ENCODE peak calls at places on chromosomes 7 and 10, in four cellular contexts. One of them, this sample, is unnamed.
A peak's percentile ranks its signal among the peaks of the same experiment; 100 is the strongest.

GRCh38 chr7:98762620-98763019 is 107.2 kb downstream of the TMEM130 start:
- DNase-seq in cardiac muscle cell: no peak
- DNase-seq in CD8-positive, alpha-beta T cell: no peak
- DNase-seq in transverse colon: no peak
- DNase-seq in this sample: no peak

GRCh38 chr10:58373446-58373834 is 11.8 kb upstream of the TFAM start:
- DNase-seq in transverse colon: no peak
- DNase-seq in cardiac muscle cell: no peak
- DNase-seq in CD8-positive, alpha-beta T cell: no peak
- DNase-seq in this sample: no peak

GRCh38 chr10:60334991-60335390 is 54.7 kb downstream of the ANK3 start:
- DNase-seq in transverse colon: no peak
- DNase-seq in CD8-positive, alpha-beta T cell: no peak
- DNase-seq in cardiac muscle cell: no peak
- DNase-seq in this sample: no peak

GRCh38 chr10:128268015-128268722 is 141.9 kb upstream of the MKI67 start:
- DNase-seq in CD8-positive, alpha-beta T cell: no peak
- DNase-seq in cardiac muscle cell: peak; percentile 89
- DNase-seq in transverse colon: no peak
- DNase-seq in this sample: peak; percentile 30

GRCh38 chr10:4771554-4772201 is 54.3 kb upstream of the AKR1E2 start:
- DNase-seq in CD8-positive, alpha-beta T cell: no peak
- DNase-seq in cardiac muscle cell: no peak
- DNase-seq in transverse colon: no peak
- DNase-seq in this sample: no peak

GRCh38 chr7:106127984-106128780 is 16.1 kb upstream of the SYPL1 start:
- DNase-seq in CD8-positive, alpha-beta T cell: no peak
- DNase-seq in transverse colon: no peak
- DNase-seq in cardiac muscle cell: no peak
- DNase-seq in this sample: no peak

GRCh38 chr10:48332871-48333216 is 26.4 kb downstream of the MAPK8 start:
- DNase-seq in transverse colon: no peak
- DNase-seq in CD8-positive, alpha-beta T cell: no peak
- DNase-seq in cardiac muscle cell: no peak
- DNase-seq in this sample: no peak

GRCh38 chr7:16915405-16915804 is 33.6 kb upstream of the AGR3 start:
- DNase-seq in cardiac muscle cell: no peak
- DNase-seq in transverse colon: no peak
- DNase-seq in CD8-positive, alpha-beta T cell: no peak
- DNase-seq in this sample: no peak

GRCh38 chr7:74174606-74175082 is 488 bp downstream of the EIF4H start:
- DNase-seq in cardiac muscle cell: peak; percentile 73
- DNase-seq in CD8-positive, alpha-beta T cell: peak; percentile 8
- DNase-seq in transverse colon: peak; percentile 48
- DNase-seq in this sample: peak; percentile 16

GRCh38 chr10:33116293-33116697 is 158.3 kb upstream of the ITGB1 start:
- DNase-seq in transverse colon: no peak
- DNase-seq in CD8-positive, alpha-beta T cell: no peak
- DNase-seq in cardiac muscle cell: peak; percentile 70
- DNase-seq in this sample: peak; percentile 68

GRCh38 chr7:20193242-20193777 is 23.9 kb downstream of the MACC1 start:
- DNase-seq in CD8-positive, alpha-beta T cell: no peak
- DNase-seq in cardiac muscle cell: no peak
- DNase-seq in transverse colon: no peak
- DNase-seq in this sample: no peak

GRCh38 chr10:89389254-89389653 is 3.2 kb upstream of the IFIT1 start:
- DNase-seq in CD8-positive, alpha-beta T cell: no peak
- DNase-seq in cardiac muscle cell: no peak
- DNase-seq in transverse colon: no peak
- DNase-seq in this sample: no peak

GRCh38 chr10:62502995-62503613 is 128.9 kb downstream of the ZNF365 start:
- DNase-seq in cardiac muscle cell: no peak
- DNase-seq in transverse colon: no peak
- DNase-seq in CD8-positive, alpha-beta T cell: no peak
- DNase-seq in this sample: no peak

GRCh38 chr10:80281292-80281691 is 8.2 kb downstream of the MAT1A start:
- DNase-seq in CD8-positive, alpha-beta T cell: no peak
- DNase-seq in transverse colon: no peak
- DNase-seq in cardiac muscle cell: no peak
- DNase-seq in this sample: no peak

GRCh38 chr10:133104076-133104965 is 16.6 kb downstream of the ADGRA1 start:
- DNase-seq in transverse colon: no peak
- DNase-seq in CD8-positive, alpha-beta T cell: no peak
- DNase-seq in cardiac muscle cell: no peak
- DNase-seq in this sample: no peak

GRCh38 chr10:71138126-71138860 is 74.1 kb upstream of the UNC5B start:
- DNase-seq in CD8-positive, alpha-beta T cell: no peak
- DNase-seq in transverse colon: no peak
- DNase-seq in cardiac muscle cell: no peak
- DNase-seq in this sample: no peak

GRCh38 chr7:96304573-96304972 is 17.3 kb downstream of the SLC25A13 start:
- DNase-seq in CD8-positive, alpha-beta T cell: no peak
- DNase-seq in transverse colon: no peak
- DNase-seq in cardiac muscle cell: no peak
- DNase-seq in this sample: no peak

GRCh38 chr7:84799131-84799530 is 387.7 kb downstream of the SEMA3D start:
- DNase-seq in transverse colon: peak; percentile 12
- DNase-seq in CD8-positive, alpha-beta T cell: no peak
- DNase-seq in cardiac muscle cell: no peak
- DNase-seq in this sample: no peak

GRCh38 chr7:131040467-131040932 is 287.2 kb upstream of the MKLN1 start:
- DNase-seq in transverse colon: peak; percentile 77
- DNase-seq in CD8-positive, alpha-beta T cell: no peak
- DNase-seq in cardiac muscle cell: peak; percentile 59
- DNase-seq in this sample: peak; percentile 92

GRCh38 chr10:109207361-109207760 is 716.0 kb downstream of the XPNPEP1 start:
- DNase-seq in transverse colon: no peak
- DNase-seq in CD8-positive, alpha-beta T cell: no peak
- DNase-seq in cardiac muscle cell: no peak
- DNase-seq in this sample: no peak

GRCh38 chr10:63133787-63134557 is 844 bp downstream of the NRBF2 start:
- DNase-seq in transverse colon: no peak
- DNase-seq in CD8-positive, alpha-beta T cell: no peak
- DNase-seq in cardiac muscle cell: no peak
- DNase-seq in this sample: no peak

GRCh38 chr10:87092861-87093460 is 1.7 kb downstream of the GLUD1 start:
- DNase-seq in cardiac muscle cell: peak; percentile 20
- DNase-seq in transverse colon: peak; percentile 38
- DNase-seq in CD8-positive, alpha-beta T cell: no peak
- DNase-seq in this sample: no peak

GRCh38 chr10:71778071-71778470 is 4.8 kb upstream of the VSIR start:
- DNase-seq in transverse colon: no peak
- DNase-seq in cardiac muscle cell: no peak
- DNase-seq in CD8-positive, alpha-beta T cell: no peak
- DNase-seq in this sample: no peak

GRCh38 chr7:142556745-142557144 is 192.5 kb upstream of the PRSS1 start:
- DNase-seq in cardiac muscle cell: peak; percentile 14
- DNase-seq in transverse colon: peak; percentile 18
- DNase-seq in CD8-positive, alpha-beta T cell: no peak
- DNase-seq in this sample: no peak

GRCh38 chr10:75122505-75122904 is 11.0 kb downstream of the SAMD8 start:
- DNase-seq in transverse colon: no peak
- DNase-seq in cardiac muscle cell: no peak
- DNase-seq in CD8-positive, alpha-beta T cell: no peak
- DNase-seq in this sample: no peak

GRCh38 chr7:7992502-7992901 is 23.9 kb downstream of the GLCCI1 start:
- DNase-seq in transverse colon: no peak
- DNase-seq in CD8-positive, alpha-beta T cell: no peak
- DNase-seq in cardiac muscle cell: peak; percentile 14
- DNase-seq in this sample: no peak

GRCh38 chr7:133570321-133570720 is 317.4 kb downstream of the EXOC4 start:
- DNase-seq in cardiac muscle cell: no peak
- DNase-seq in CD8-positive, alpha-beta T cell: no peak
- DNase-seq in transverse colon: no peak
- DNase-seq in this sample: no peak

GRCh38 chr7:156640257-156640948 is at the start of gene RNF32:
- DNase-seq in transverse colon: peak; percentile 98
- DNase-seq in CD8-positive, alpha-beta T cell: peak; percentile 89
- DNase-seq in cardiac muscle cell: peak; percentile 84
- DNase-seq in this sample: peak; percentile 70
- TF ChIP-seq CTCF in transverse colon: no peak
- TF ChIP-seq CTCF in CD8-positive, alpha-beta T cell: no peak
- TF ChIP-seq CTCF in cardiac muscle cell: no peak
- TF ChIP-seq CTCF in this sample: no peak

DNA sequence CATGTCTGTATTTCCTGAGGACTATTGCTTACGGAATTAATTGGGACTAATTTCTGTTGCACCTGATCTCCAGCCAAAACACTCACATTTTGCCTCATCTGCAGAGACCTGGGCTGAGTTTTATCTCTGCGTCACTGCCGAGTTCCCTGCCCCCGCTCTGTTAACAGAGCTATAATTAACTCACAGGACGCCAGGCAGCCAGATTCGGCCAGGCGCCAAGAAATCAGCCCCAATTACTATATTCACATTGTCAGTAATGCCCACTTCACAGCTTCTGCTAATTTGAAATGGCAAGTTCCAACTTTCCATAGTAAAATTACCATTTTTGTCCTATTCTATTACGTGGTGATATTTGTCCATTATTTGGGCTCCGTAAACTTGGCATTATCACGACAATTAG is 130.5 kb downstream of the CUX1 start:
- DNase-seq in transverse colon: peak; percentile 33
- DNase-seq in cardiac muscle cell: peak; percentile 80
- DNase-seq in CD8-positive, alpha-beta T cell: no peak
- DNase-seq in this sample: no peak
- H3K27ac ChIP-seq in transverse colon: peak overlapping the region; percentile 72
- H3K27ac ChIP-seq in cardiac muscle cell: peak overlapping the region; percentile 94
- H3K27ac ChIP-seq in CD8-positive, alpha-beta T cell: no peak overlapping the region
- H3K27ac ChIP-seq in this sample: no peak overlapping the region

DNA sequence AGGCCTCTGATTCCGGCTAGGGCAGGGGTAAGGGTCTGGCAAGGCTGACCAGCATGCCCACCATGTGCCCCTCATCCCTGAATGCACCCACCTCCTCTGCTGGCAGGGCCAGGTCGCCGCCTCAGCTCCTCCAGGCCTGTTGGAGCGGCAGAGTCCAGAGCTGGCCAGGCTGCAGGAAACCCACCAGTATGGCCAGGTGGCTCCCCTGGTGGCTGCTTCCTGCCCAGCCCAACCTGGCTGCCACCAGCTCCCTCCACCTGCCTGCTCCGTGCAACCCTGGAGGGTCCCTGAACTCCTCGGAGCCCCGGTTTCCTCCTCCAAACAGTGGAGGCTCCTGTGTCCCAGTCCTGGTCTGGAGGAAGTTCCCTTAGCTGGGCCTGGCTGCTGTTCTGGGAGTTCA is 39.6 kb downstream of the MICALL2 start:
- DNase-seq in transverse colon: no peak
- DNase-seq in cardiac muscle cell: no peak
- DNase-seq in CD8-positive, alpha-beta T cell: no peak
- DNase-seq in this sample: no peak
- TF ChIP-seq CTCF in transverse colon: no peak
- TF ChIP-seq CTCF in cardiac muscle cell: no peak
- TF ChIP-seq CTCF in CD8-positive, alpha-beta T cell: no peak
- TF ChIP-seq CTCF in this sample: no peak

GRCh38 chr10:45646384-45647050 is 26.1 kb downstream of the ZFAND4 start:
- DNase-seq in CD8-positive, alpha-beta T cell: no peak
- DNase-seq in cardiac muscle cell: no peak
- DNase-seq in transverse colon: no peak
- DNase-seq in this sample: no peak
- H3K27ac ChIP-seq in CD8-positive, alpha-beta T cell: no peak overlapping the region
- H3K27ac ChIP-seq in cardiac muscle cell: no peak overlapping the region
- H3K27ac ChIP-seq in transverse colon: no peak overlapping the region
- H3K27ac ChIP-seq in this sample: no peak overlapping the region

GRCh38 chr10:97321032-97321806 is 2.1 kb downstream of the FRAT1 start:
- DNase-seq in cardiac muscle cell: no peak
- DNase-seq in transverse colon: peak; percentile 49
- DNase-seq in CD8-positive, alpha-beta T cell: peak; percentile 2
- DNase-seq in this sample: no peak

GRCh38 chr10:97321807-97322195 is 2.7 kb downstream of the FRAT1 start:
- DNase-seq in transverse colon: no peak
- DNase-seq in CD8-positive, alpha-beta T cell: no peak
- DNase-seq in cardiac muscle cell: no peak
- DNase-seq in this sample: no peak

GRCh38 chr10:97320480-97321031 is 1.5 kb downstream of the FRAT1 start:
- DNase-seq in transverse colon: peak; percentile 32
- DNase-seq in cardiac muscle cell: peak; percentile 33
- DNase-seq in CD8-positive, alpha-beta T cell: peak; percentile 3
- DNase-seq in this sample: no peak

GRCh38 chr10:97318772-97319651 is at the start of gene FRAT1:
- DNase-seq in transverse colon: peak; percentile 93
- DNase-seq in cardiac muscle cell: peak; percentile 94
- DNase-seq in CD8-positive, alpha-beta T cell: peak; percentile 86
- DNase-seq in this sample: peak; percentile 78

GRCh38 chr10:97319671-97320479 is 804 bp downstream of the FRAT1 start:
- DNase-seq in CD8-positive, alpha-beta T cell: peak; percentile 53
- DNase-seq in transverse colon: peak; percentile 74
- DNase-seq in cardiac muscle cell: peak; percentile 71
- DNase-seq in this sample: peak; percentile 5
- TF ChIP-seq CTCF in CD8-positive, alpha-beta T cell: no peak
- TF ChIP-seq CTCF in transverse colon: no peak
- TF ChIP-seq CTCF in cardiac muscle cell: peak; percentile 12
- TF ChIP-seq CTCF in this sample: no peak

GRCh38 chr7:100629117-100629711 is 12.1 kb downstream of the TFR2 start:
- DNase-seq in cardiac muscle cell: peak; percentile 39
- DNase-seq in CD8-positive, alpha-beta T cell: no peak
- DNase-seq in transverse colon: peak; percentile 33
- DNase-seq in this sample: no peak

GRCh38 chr7:100626530-100627237 is 14.3 kb downstream of the MOSPD3 start:
- DNase-seq in CD8-positive, alpha-beta T cell: peak; percentile 82
- DNase-seq in cardiac muscle cell: peak; percentile 81
- DNase-seq in transverse colon: peak; percentile 93
- DNase-seq in this sample: peak; percentile 69

GRCh38 chr7:100630066-100630465 is 11.3 kb downstream of the TFR2 start:
- DNase-seq in cardiac muscle cell: no peak
- DNase-seq in transverse colon: no peak
- DNase-seq in CD8-positive, alpha-beta T cell: no peak
- DNase-seq in this sample: no peak

GRCh38 chr7:100626055-100626454 is 13.7 kb downstream of the MOSPD3 start:
- DNase-seq in transverse colon: no peak
- DNase-seq in CD8-positive, alpha-beta T cell: no peak
- DNase-seq in cardiac muscle cell: no peak
- DNase-seq in this sample: no peak

DNA sequence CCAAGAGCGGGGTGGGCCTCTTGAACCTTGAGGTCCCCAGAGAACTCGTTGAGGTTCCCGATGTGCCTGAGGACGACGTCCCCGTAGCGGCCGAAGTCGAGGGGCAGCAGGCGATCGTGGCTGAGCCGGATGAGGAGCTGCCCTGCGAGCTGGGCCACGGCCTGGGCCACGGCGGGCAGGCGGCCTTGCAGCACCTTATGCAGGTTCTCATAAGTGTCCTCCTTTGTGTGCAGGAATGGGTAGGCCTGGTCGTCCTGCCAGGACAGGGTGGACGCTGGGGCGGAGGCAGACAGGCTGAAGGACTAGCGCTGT is 14.2 kb downstream of the TFR2 start:
- DNase-seq in CD8-positive, alpha-beta T cell: no peak
- DNase-seq in transverse colon: no peak
- DNase-seq in cardiac muscle cell: no peak
- DNase-seq in this sample: no peak
- H3K27ac ChIP-seq in CD8-positive, alpha-beta T cell: peak overlapping the region; percentile 56
- H3K27ac ChIP-seq in transverse colon: no peak overlapping the region
- H3K27ac ChIP-seq in cardiac muscle cell: no peak overlapping the region
- H3K27ac ChIP-seq in this sample: no peak overlapping the region

This sample was measured in tibial nerve.